ENCODE peak calls at places on chromosome 9, in seven cellular contexts. R, J, U, E, T, D and Y are unnamed samples.

GRCh38 chr9:130847306-130848217 is 12.5 kb downstream of the ABL1 start:
- DNase-seq in T (peak; percentile 100), R (peak; percentile 100), E (peak; percentile 78), U (peak; percentile 60), J (peak; percentile 79), D (peak; percentile 96), Y (peak; percentile 100)

GRCh38 chr9:23041466-23041865 is 594.8 kb downstream of the DMRTA1 start:
- DNase-seq in E (no peak), U (no peak), J (no peak), T (no peak), D (peak; percentile 23), R (no peak), Y (no peak)

GRCh38 chr9:125700791-125701190 is 6.2 kb downstream of the MAPKAP1 start:
- DNase-seq in T (no peak), R (peak; percentile 17), U (no peak), E (peak; percentile 72), J (no peak), D (no peak), Y (peak; percentile 57)

GRCh38 chr9:13351768-13352386 is 72.4 kb upstream of the MPDZ start:
- DNase-seq in E (no peak), R (peak; percentile 10), D (peak; percentile 74), U (no peak), J (no peak), T (peak; percentile 85), Y (peak; percentile 74)

GRCh38 chr9:92332577-92333287 is 7.0 kb downstream of the CENPP start:
- DNase-seq in E (no peak), U (no peak), D (peak; percentile 67), R (no peak), J (no peak), T (peak; percentile 33), Y (peak; percentile 51)

GRCh38 chr9:642014-642413 is 199.5 kb upstream of the DMRT1 start:
- DNase-seq in T (no peak), R (no peak), J (no peak), D (peak; percentile 60), E (no peak), U (no peak), Y (no peak)

GRCh38 chr9:18820566-18821095 is 212.4 kb downstream of the SAXO1 start:
- DNase-seq in D (no peak), U (no peak), T (no peak), E (no peak), R (no peak), J (no peak), Y (no peak)

GRCh38 chr9:14911046-14911445 is 818 bp upstream of the FREM1 start:
- DNase-seq in T (no peak), D (no peak), R (no peak), U (no peak), E (no peak), J (no peak), Y (no peak)

GRCh38 chr9:136403538-136403914 is 3.6 kb upstream of the SNAPC4 start:
- DNase-seq in T (no peak), E (no peak), D (no peak), U (peak; percentile 30), J (no peak), R (no peak), Y (no peak)

GRCh38 chr9:130952065-130952762 is 13.2 kb upstream of the FIBCD1 start:
- DNase-seq in R (no peak), J (no peak), E (no peak), U (no peak), D (no peak), T (no peak), Y (no peak)

GRCh38 chr9:35563791-35564197 is 41.3 kb upstream of the TESK1 start:
- DNase-seq in J (peak; percentile 78), U (no peak), T (no peak), D (peak; percentile 40), E (peak; percentile 65), R (no peak), Y (no peak)

GRCh38 chr9:127415158-127415557 is 9.0 kb upstream of the ZNF79 start:
- DNase-seq in T (no peak), J (no peak), E (no peak), U (no peak), R (no peak), D (no peak), Y (no peak)

GRCh38 chr9:88872171-88872946 is 118.9 kb upstream of the S1PR3 start:
- DNase-seq in T (no peak), E (no peak), J (no peak), U (no peak), R (no peak), D (no peak), Y (no peak)

GRCh38 chr9:78053627-78054026 is 22.0 kb upstream of the GNAQ start:
- DNase-seq in E (no peak), T (no peak), J (no peak), R (no peak), U (no peak), D (no peak), Y (no peak)

GRCh38 chr9:7907636-7908195 is 108.1 kb upstream of the DMAC1 start:
- DNase-seq in J (no peak), U (no peak), D (no peak), E (no peak), T (no peak), R (no peak), Y (no peak)

GRCh38 chr9:6106576-6107339 is 91.3 kb upstream of the RANBP6 start:
- DNase-seq in U (no peak), E (peak; percentile 73), T (peak; percentile 65), D (peak; percentile 44), J (no peak), R (no peak), Y (peak; percentile 56)

GRCh38 chr9:89776795-89777194 is 172.0 kb downstream of the GADD45G start:
- DNase-seq in J (no peak), E (peak; percentile 23), U (no peak), D (no peak), T (no peak), R (no peak), Y (no peak)

GRCh38 chr9:123753011-123753410 is 176.9 kb downstream of the DENND1A start:
- DNase-seq in E (no peak), D (no peak), T (no peak), U (no peak), J (no peak), R (no peak), Y (no peak)

GRCh38 chr9:3852545-3852944 is 326.7 kb upstream of the RFX3 start:
- DNase-seq in J (no peak), U (no peak), T (no peak), E (no peak), D (no peak), R (no peak), Y (no peak)

GRCh38 chr9:76528056-76528455 is 69.1 kb downstream of the GCNT1 start:
- DNase-seq in U (no peak), T (no peak), D (no peak), R (peak; percentile 46), J (no peak), E (no peak), Y (peak; percentile 89)

GRCh38 chr9:74630228-74630627 is 133.1 kb downstream of the RORB start:
- DNase-seq in T (no peak), J (no peak), R (no peak), U (no peak), D (no peak), E (no peak), Y (no peak)
- TF ChIP-seq CTCF in T (no peak), J (no peak), R (no peak), U (no peak), D (no peak), E (no peak), Y (no peak)

DNA sequence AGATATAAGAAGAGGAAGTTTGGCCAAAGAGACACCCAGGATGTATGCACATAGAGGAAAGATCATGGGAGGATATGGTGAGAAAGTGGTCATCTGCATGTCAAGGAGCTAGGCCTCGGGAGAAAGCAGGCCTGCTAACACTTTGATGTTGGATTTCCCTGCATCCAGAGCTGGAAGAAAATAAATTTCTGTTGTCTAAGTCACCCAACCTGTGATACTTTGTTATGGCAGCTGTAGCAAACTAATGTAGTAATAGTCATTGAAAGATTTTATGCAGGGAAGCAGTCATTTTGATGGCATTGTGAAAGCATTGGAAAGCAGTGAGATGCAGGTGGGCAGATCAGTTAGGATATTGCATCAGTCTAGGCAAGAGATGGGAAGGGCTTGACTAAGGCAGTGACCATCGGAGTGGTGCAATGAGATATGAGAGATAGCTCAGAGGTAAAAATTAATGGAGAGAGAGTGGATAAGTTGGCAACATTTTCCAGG is 24.5 kb upstream of the FOCAD start:
- DNase-seq in D (no peak), T (no peak), E (no peak), J (no peak), R (no peak), U (no peak), Y (no peak)
- H3K4me3 ChIP-seq in D (no peak overlapping the region), T (peak overlapping the region; percentile 61), E (peak overlapping the region; percentile 87), J (peak overlapping the region; percentile 71), R (no peak overlapping the region), U (peak overlapping the region; percentile 42), Y (no peak overlapping the region)

GRCh38 chr9:134024828-134025605 is at the start of gene BRD3OS:
- DNase-seq in J (peak; percentile 99), R (peak; percentile 97), T (peak; percentile 100), D (peak; percentile 98), U (peak; percentile 98), E (peak; percentile 100), Y (peak; percentile 99)

GRCh38 chr9:134026561-134026960 is 1.3 kb downstream of the BRD3OS start:
- DNase-seq in E (peak; percentile 49), J (peak; percentile 86), U (no peak), D (no peak), R (no peak), T (no peak), Y (no peak)

GRCh38 chr9:134026981-134027380 is 1.7 kb downstream of the BRD3OS start:
- DNase-seq in D (no peak), R (no peak), J (peak; percentile 78), T (no peak), E (no peak), U (no peak), Y (no peak)

GRCh38 chr9:134024393-134024792 is 888 bp upstream of the BRD3OS start:
- DNase-seq in U (no peak), E (no peak), J (peak; percentile 21), D (peak; percentile 10), R (no peak), T (no peak), Y (no peak)

DNA sequence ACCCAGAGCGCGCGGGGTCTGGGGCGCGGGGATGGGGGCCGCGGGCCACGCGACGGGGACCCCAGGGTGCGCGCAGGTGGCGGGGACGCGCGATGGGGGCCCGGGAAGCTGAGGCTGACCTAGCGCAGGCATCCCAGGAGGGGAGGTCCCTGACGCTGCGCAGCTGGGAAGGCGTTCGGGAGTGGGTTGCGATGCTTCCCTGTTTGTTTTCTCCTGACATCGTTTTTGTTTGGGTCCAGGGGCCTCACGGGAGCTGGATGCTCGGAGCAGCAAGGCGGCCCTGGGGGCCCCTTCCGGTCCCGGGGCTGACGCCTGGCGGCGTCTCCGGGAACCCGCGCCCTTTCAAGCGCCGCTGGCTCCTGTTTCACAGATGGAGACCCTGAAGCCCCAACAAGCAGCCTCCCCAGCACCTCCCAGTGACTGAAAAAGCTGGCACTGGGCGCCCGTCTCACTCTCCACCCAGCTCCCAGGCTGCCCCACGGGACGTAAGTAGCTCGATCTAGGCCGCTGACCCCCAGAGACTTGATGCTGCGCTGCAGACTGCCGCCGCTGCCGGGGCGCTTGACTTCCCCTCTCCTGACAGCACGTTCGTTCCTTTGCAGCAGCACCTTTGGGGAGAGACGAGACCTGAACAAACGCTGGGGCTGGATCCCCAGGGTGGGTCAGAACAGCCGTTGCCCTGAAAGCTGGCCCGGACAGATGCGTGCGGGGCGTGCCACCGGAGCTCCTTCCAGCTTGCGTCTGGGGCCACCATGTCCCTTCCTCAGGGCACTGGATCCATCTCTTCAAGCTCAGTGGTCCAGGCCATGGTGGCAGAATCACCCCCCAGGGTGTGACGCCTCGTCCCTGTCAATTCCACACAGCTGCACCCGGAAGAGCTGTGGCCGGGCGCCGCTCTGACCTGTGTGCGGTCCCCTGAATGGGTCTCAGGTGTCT is 593 bp downstream of the BRD3OS start:
- DNase-seq in E (peak; percentile 85), J (no peak), D (peak; percentile 34), R (no peak), T (peak; percentile 33), U (peak; percentile 57), Y (peak; percentile 33)
- TF ChIP-seq CTCF in E (peak; percentile 70), J (no peak), D (peak; percentile 33), R (peak; percentile 31), T (peak; percentile 12), U (no peak), Y (peak; percentile 8)

GRCh38 chr9:93580654-93581380 is 4.4 kb downstream of the PHF2 start:
- DNase-seq in D (no peak), R (no peak), E (peak; percentile 37), T (no peak), U (no peak), J (no peak), Y (no peak)
- H3K4me3 ChIP-seq in D (no peak overlapping the region), R (no peak overlapping the region), E (no peak overlapping the region), T (no peak overlapping the region), U (no peak overlapping the region), J (no peak overlapping the region), Y (no peak overlapping the region)